ENCODE peak calls at places on chromosomes 12 and 14, in seven cellular contexts. T, F, O, U, B, V and N are unnamed samples.

GRCh38 chr12:91040356-91040755 is 17.5 kb downstream of the KERA start:
- DNase-seq in T (no peak), F (no peak), O (no peak), U (no peak), B (no peak), V (no peak), N (no peak)

GRCh38 chr12:6533653-6534157 is 612 bp upstream of the GAPDH start:
- DNase-seq in T (no peak), F (peak), O (no peak), U (no peak), B (peak), V (peak), N (peak)

GRCh38 chr14:105092124-105092911 is 27.1 kb upstream of the GPR132 start:
- DNase-seq in T (no peak), F (no peak), O (no peak), U (no peak), B (no peak), V (no peak), N (no peak)

GRCh38 chr12:11731455-11731854 is 82.0 kb downstream of the ETV6 start:
- DNase-seq in T (no peak), F (no peak), O (no peak), U (no peak), B (no peak), V (no peak), N (no peak)

GRCh38 chr12:87280356-87280755 is 748.8 kb downstream of the C12orf50 start:
- DNase-seq in T (no peak), F (no peak), O (no peak), U (no peak), B (no peak), V (no peak), N (no peak)

GRCh38 chr14:73770977-73771847 is 57.0 kb upstream of the PNMA1 start:
- DNase-seq in T (no peak), F (no peak), O (no peak), U (no peak), B (no peak), V (no peak), N (no peak)

GRCh38 chr12:96164951-96165858 is 29.0 kb upstream of the ELK3 start:
- DNase-seq in T (no peak), F (no peak), O (no peak), U (no peak), B (no peak), V (peak), N (no peak)

GRCh38 chr12:72102150-72102549 is 163.5 kb downstream of the TPH2 start:
- DNase-seq in T (no peak), F (no peak), O (no peak), U (no peak), B (no peak), V (no peak), N (no peak)

GRCh38 chr12:122245553-122245952 is 19.7 kb upstream of the DIABLO start:
- DNase-seq in T (no peak), F (no peak), O (no peak), U (no peak), B (no peak), V (no peak), N (no peak)